ENCODE peak calls at places on chromosomes 2 and 18, in six cellular contexts. One of them, this sample, is unnamed.

GRCh38 chr2:191043438-191043837 is 29.5 kb upstream of the STAT1 start:
- DNase-seq in heart left ventricle: no peak
- DNase-seq in hypothalamus: no peak
- DNase-seq in Caki2: no peak
- DNase-seq in effector memory CD8-positive, alpha-beta T cell: no peak
- DNase-seq in NCI-H2171 treated with DMSO at 0.1 percent for 48 hours: no peak
- DNase-seq in this sample: no peak

GRCh38 chr2:104944495-104944894 is 90.6 kb downstream of the POU3F3 start:
- DNase-seq in heart left ventricle: no peak
- DNase-seq in hypothalamus: no peak
- DNase-seq in Caki2: peak; percentile 71
- DNase-seq in effector memory CD8-positive, alpha-beta T cell: no peak
- DNase-seq in NCI-H2171 treated with DMSO at 0.1 percent for 48 hours: peak; percentile 1
- DNase-seq in this sample: no peak

GRCh38 chr2:133566967-133567645 is 1.2 kb downstream of the NCKAP5 start:
- DNase-seq in heart left ventricle: peak; percentile 73
- DNase-seq in hypothalamus: peak; percentile 13
- DNase-seq in Caki2: no peak
- DNase-seq in effector memory CD8-positive, alpha-beta T cell: no peak
- DNase-seq in NCI-H2171 treated with DMSO at 0.1 percent for 48 hours: no peak
- DNase-seq in this sample: peak; percentile 71

GRCh38 chr2:37343537-37344434 is 644 bp upstream of the QPCT start:
- DNase-seq in heart left ventricle: no peak
- DNase-seq in hypothalamus: no peak
- DNase-seq in Caki2: peak; percentile 27
- DNase-seq in effector memory CD8-positive, alpha-beta T cell: no peak
- DNase-seq in NCI-H2171 treated with DMSO at 0.1 percent for 48 hours: no peak
- DNase-seq in this sample: peak; percentile 16

GRCh38 chr18:58495202-58495601 is 133.7 kb downstream of the ALPK2 start:
- DNase-seq in heart left ventricle: no peak
- DNase-seq in hypothalamus: no peak
- DNase-seq in Caki2: no peak
- DNase-seq in effector memory CD8-positive, alpha-beta T cell: no peak
- DNase-seq in NCI-H2171 treated with DMSO at 0.1 percent for 48 hours: no peak
- DNase-seq in this sample: peak; percentile 41

GRCh38 chr18:676747-677544 is 19.5 kb downstream of the TYMS start:
- DNase-seq in heart left ventricle: no peak
- DNase-seq in hypothalamus: no peak
- DNase-seq in Caki2: no peak
- DNase-seq in effector memory CD8-positive, alpha-beta T cell: no peak
- DNase-seq in NCI-H2171 treated with DMSO at 0.1 percent for 48 hours: no peak
- DNase-seq in this sample: no peak

GRCh38 chr2:174328309-174329156 is 6.2 kb upstream of the SP9 start:
- DNase-seq in heart left ventricle: peak; percentile 60
- DNase-seq in hypothalamus: no peak
- DNase-seq in Caki2: no peak
- DNase-seq in effector memory CD8-positive, alpha-beta T cell: no peak
- DNase-seq in NCI-H2171 treated with DMSO at 0.1 percent for 48 hours: no peak
- DNase-seq in this sample: no peak

GRCh38 chr2:34828481-34828880 is 1229.4 kb upstream of the FAM98A start:
- DNase-seq in heart left ventricle: no peak
- DNase-seq in hypothalamus: no peak
- DNase-seq in Caki2: no peak
- DNase-seq in effector memory CD8-positive, alpha-beta T cell: no peak
- DNase-seq in NCI-H2171 treated with DMSO at 0.1 percent for 48 hours: no peak
- DNase-seq in this sample: no peak

GRCh38 chr2:109375131-109375561 is 238.6 kb downstream of the SEPTIN10 start:
- DNase-seq in heart left ventricle: no peak
- DNase-seq in hypothalamus: no peak
- DNase-seq in Caki2: no peak
- DNase-seq in effector memory CD8-positive, alpha-beta T cell: no peak
- DNase-seq in NCI-H2171 treated with DMSO at 0.1 percent for 48 hours: no peak
- DNase-seq in this sample: no peak

GRCh38 chr2:217837530-217837929 is 165.3 kb downstream of the TNS1 start:
- DNase-seq in heart left ventricle: peak; percentile 37
- DNase-seq in hypothalamus: no peak
- DNase-seq in Caki2: no peak
- DNase-seq in effector memory CD8-positive, alpha-beta T cell: no peak
- DNase-seq in NCI-H2171 treated with DMSO at 0.1 percent for 48 hours: no peak
- DNase-seq in this sample: no peak

GRCh38 chr2:119517433-119517832 is 6.8 kb downstream of the SCTR start:
- DNase-seq in heart left ventricle: peak; percentile 71
- DNase-seq in hypothalamus: no peak
- DNase-seq in Caki2: peak; percentile 20
- DNase-seq in effector memory CD8-positive, alpha-beta T cell: no peak
- DNase-seq in NCI-H2171 treated with DMSO at 0.1 percent for 48 hours: peak; percentile 15
- DNase-seq in this sample: peak; percentile 79

GRCh38 chr2:161232571-161232970 is 72.3 kb downstream of the TANK start:
- DNase-seq in heart left ventricle: no peak
- DNase-seq in hypothalamus: no peak
- DNase-seq in Caki2: no peak
- DNase-seq in effector memory CD8-positive, alpha-beta T cell: no peak
- DNase-seq in NCI-H2171 treated with DMSO at 0.1 percent for 48 hours: peak; percentile 21
- DNase-seq in this sample: no peak

GRCh38 chr18:63293930-63294329 is 25.6 kb downstream of the BCL2 start:
- DNase-seq in heart left ventricle: no peak
- DNase-seq in hypothalamus: no peak
- DNase-seq in Caki2: no peak
- DNase-seq in effector memory CD8-positive, alpha-beta T cell: no peak
- DNase-seq in NCI-H2171 treated with DMSO at 0.1 percent for 48 hours: peak; percentile 34
- DNase-seq in this sample: no peak

GRCh38 chr2:183024701-183025100 is 13.6 kb downstream of the NCKAP1 start:
- DNase-seq in heart left ventricle: no peak
- DNase-seq in hypothalamus: no peak
- DNase-seq in Caki2: no peak
- DNase-seq in effector memory CD8-positive, alpha-beta T cell: no peak
- DNase-seq in NCI-H2171 treated with DMSO at 0.1 percent for 48 hours: no peak
- DNase-seq in this sample: no peak

GRCh38 chr2:175170679-175171304 is 2.8 kb upstream of the ATF2 start:
- DNase-seq in heart left ventricle: no peak
- DNase-seq in hypothalamus: no peak
- DNase-seq in Caki2: no peak
- DNase-seq in effector memory CD8-positive, alpha-beta T cell: no peak
- DNase-seq in NCI-H2171 treated with DMSO at 0.1 percent for 48 hours: no peak
- DNase-seq in this sample: no peak

GRCh38 chr2:143258126-143258892 is 129.1 kb downstream of the ARHGAP15 start:
- DNase-seq in heart left ventricle: no peak
- DNase-seq in hypothalamus: no peak
- DNase-seq in Caki2: no peak
- DNase-seq in effector memory CD8-positive, alpha-beta T cell: no peak
- DNase-seq in NCI-H2171 treated with DMSO at 0.1 percent for 48 hours: no peak
- DNase-seq in this sample: no peak

GRCh38 chr2:38533180-38533579 is 69.5 kb downstream of the HNRNPLL start:
- DNase-seq in heart left ventricle: no peak
- DNase-seq in hypothalamus: no peak
- DNase-seq in Caki2: no peak
- DNase-seq in effector memory CD8-positive, alpha-beta T cell: no peak
- DNase-seq in NCI-H2171 treated with DMSO at 0.1 percent for 48 hours: no peak
- DNase-seq in this sample: no peak

GRCh38 chr18:49988101-49988500 is 174.8 kb upstream of the ACAA2 start:
- DNase-seq in heart left ventricle: no peak
- DNase-seq in hypothalamus: no peak
- DNase-seq in Caki2: no peak
- DNase-seq in effector memory CD8-positive, alpha-beta T cell: no peak
- DNase-seq in NCI-H2171 treated with DMSO at 0.1 percent for 48 hours: no peak
- DNase-seq in this sample: no peak

GRCh38 chr2:101781730-101782426 is 84.4 kb downstream of the MAP4K4 start:
- DNase-seq in heart left ventricle: no peak
- DNase-seq in hypothalamus: no peak
- DNase-seq in Caki2: no peak
- DNase-seq in effector memory CD8-positive, alpha-beta T cell: no peak
- DNase-seq in NCI-H2171 treated with DMSO at 0.1 percent for 48 hours: peak; percentile 59
- DNase-seq in this sample: no peak

GRCh38 chr2:127901339-127902072 is 15.8 kb upstream of the AMMECR1L start:
- DNase-seq in heart left ventricle: peak; percentile 71
- DNase-seq in hypothalamus: no peak
- DNase-seq in Caki2: no peak
- DNase-seq in effector memory CD8-positive, alpha-beta T cell: no peak
- DNase-seq in NCI-H2171 treated with DMSO at 0.1 percent for 48 hours: no peak
- DNase-seq in this sample: peak; percentile 95

GRCh38 chr2:138572318-138572717 is 70.7 kb downstream of the SPOPL start:
- DNase-seq in heart left ventricle: no peak
- DNase-seq in hypothalamus: no peak
- DNase-seq in Caki2: no peak
- DNase-seq in effector memory CD8-positive, alpha-beta T cell: no peak
- DNase-seq in NCI-H2171 treated with DMSO at 0.1 percent for 48 hours: no peak
- DNase-seq in this sample: no peak

GRCh38 chr2:116819355-116819754 is 995.1 kb upstream of the DDX18 start:
- DNase-seq in heart left ventricle: no peak
- DNase-seq in hypothalamus: no peak
- DNase-seq in Caki2: no peak
- DNase-seq in effector memory CD8-positive, alpha-beta T cell: no peak
- DNase-seq in NCI-H2171 treated with DMSO at 0.1 percent for 48 hours: peak; percentile 1
- DNase-seq in this sample: no peak

GRCh38 chr2:119809329-119810038 is 49.8 kb downstream of the PTPN4 start:
- DNase-seq in heart left ventricle: no peak
- DNase-seq in hypothalamus: no peak
- DNase-seq in Caki2: no peak
- DNase-seq in effector memory CD8-positive, alpha-beta T cell: no peak
- DNase-seq in NCI-H2171 treated with DMSO at 0.1 percent for 48 hours: no peak
- DNase-seq in this sample: no peak

GRCh38 chr2:217902281-217903141 is 100.3 kb downstream of the TNS1 start:
- DNase-seq in heart left ventricle: peak; percentile 93
- DNase-seq in hypothalamus: no peak
- DNase-seq in Caki2: no peak
- DNase-seq in effector memory CD8-positive, alpha-beta T cell: no peak
- DNase-seq in NCI-H2171 treated with DMSO at 0.1 percent for 48 hours: no peak
- DNase-seq in this sample: peak; percentile 78

GRCh38 chr2:128835974-128836373 is 517.3 kb upstream of the HS6ST1 start:
- DNase-seq in heart left ventricle: no peak
- DNase-seq in hypothalamus: no peak
- DNase-seq in Caki2: no peak
- DNase-seq in effector memory CD8-positive, alpha-beta T cell: no peak
- DNase-seq in NCI-H2171 treated with DMSO at 0.1 percent for 48 hours: no peak
- DNase-seq in this sample: no peak

GRCh38 chr18:43661570-43661969 is 384.3 kb upstream of the SYT4 start:
- DNase-seq in heart left ventricle: no peak
- DNase-seq in hypothalamus: no peak
- DNase-seq in Caki2: peak; percentile 11
- DNase-seq in effector memory CD8-positive, alpha-beta T cell: no peak
- DNase-seq in NCI-H2171 treated with DMSO at 0.1 percent for 48 hours: peak; percentile 32
- DNase-seq in this sample: peak; percentile 16

GRCh38 chr2:241601841-241602240 is 35.1 kb downstream of the THAP4 start:
- DNase-seq in heart left ventricle: no peak
- DNase-seq in hypothalamus: no peak
- DNase-seq in Caki2: no peak
- DNase-seq in effector memory CD8-positive, alpha-beta T cell: no peak
- DNase-seq in NCI-H2171 treated with DMSO at 0.1 percent for 48 hours: no peak
- DNase-seq in this sample: no peak

GRCh38 chr18:24515721-24516120 is 55.3 kb downstream of the HRH4 start:
- DNase-seq in heart left ventricle: no peak
- DNase-seq in hypothalamus: no peak
- DNase-seq in Caki2: no peak
- DNase-seq in effector memory CD8-positive, alpha-beta T cell: no peak
- DNase-seq in NCI-H2171 treated with DMSO at 0.1 percent for 48 hours: no peak
- DNase-seq in this sample: no peak

GRCh38 chr18:79402209-79402576 is 6.5 kb downstream of the NFATC1 start:
- DNase-seq in heart left ventricle: no peak
- DNase-seq in hypothalamus: no peak
- DNase-seq in Caki2: no peak
- DNase-seq in effector memory CD8-positive, alpha-beta T cell: no peak
- DNase-seq in NCI-H2171 treated with DMSO at 0.1 percent for 48 hours: no peak
- DNase-seq in this sample: no peak